ENCODE peak calls at places on chromosome 6, in four cellular contexts. One of them, this sample, is unnamed.

GRCh38 chr6:117919775-117920492 is 12.9 kb downstream of the SLC35F1 start:
- DNase-seq in A549: no peak
- DNase-seq in K562: no peak
- DNase-seq in HepG2: no peak
- DNase-seq in this sample: peak

GRCh38 chr6:108452725-108453195 is 108.0 kb upstream of the FOXO3 start:
- DNase-seq in HepG2: no peak
- DNase-seq in K562: no peak
- DNase-seq in A549: no peak
- DNase-seq in this sample: no peak

GRCh38 chr6:107083921-107084320 is 31.4 kb downstream of the BEND3 start:
- DNase-seq in K562: no peak
- DNase-seq in A549: no peak
- DNase-seq in HepG2: no peak
- DNase-seq in this sample: no peak

GRCh38 chr6:30889138-30889885 is 5.0 kb downstream of the DDR1 start:
- DNase-seq in HepG2: no peak
- DNase-seq in K562: no peak
- DNase-seq in A549: no peak
- DNase-seq in this sample: peak

GRCh38 chr6:133548409-133548808 is 307.3 kb downstream of the EYA4 start:
- DNase-seq in K562: no peak
- DNase-seq in A549: peak
- DNase-seq in HepG2: no peak
- DNase-seq in this sample: no peak

GRCh38 chr6:41040101-41040910 is 1.3 kb upstream of the UNC5CL start:
- DNase-seq in A549: peak
- DNase-seq in HepG2: peak
- DNase-seq in K562: peak
- DNase-seq in this sample: no peak

GRCh38 chr6:36977470-36977941 is 8.5 kb downstream of the MTCH1 start:
- DNase-seq in K562: peak
- DNase-seq in A549: no peak
- DNase-seq in HepG2: no peak
- DNase-seq in this sample: peak

GRCh38 chr6:152943260-152943897 is 39.5 kb downstream of the FBXO5 start:
- DNase-seq in A549: no peak
- DNase-seq in HepG2: no peak
- DNase-seq in K562: no peak
- DNase-seq in this sample: no peak

GRCh38 chr6:41508479-41508878 is 37.7 kb upstream of the FOXP4 start:
- DNase-seq in K562: no peak
- DNase-seq in A549: no peak
- DNase-seq in HepG2: no peak
- DNase-seq in this sample: no peak

GRCh38 chr6:32968770-32969684 is 633 bp downstream of the BRD2 start:
- DNase-seq in A549: peak
- DNase-seq in HepG2: peak
- DNase-seq in K562: peak
- DNase-seq in this sample: peak

GRCh38 chr6:43226192-43226851 is 3.0 kb downstream of the DNPH1 start:
- DNase-seq in HepG2: no peak
- DNase-seq in A549: no peak
- DNase-seq in K562: no peak
- DNase-seq in this sample: no peak

GRCh38 chr6:32460528-32460927 is 20.8 kb downstream of the HLA-DRA start:
- DNase-seq in K562: no peak
- DNase-seq in HepG2: no peak
- DNase-seq in A549: no peak
- DNase-seq in this sample: no peak

GRCh38 chr6:36666726-36667591 is 11.6 kb upstream of the CDKN1A start:
- DNase-seq in K562: peak
- DNase-seq in A549: peak
- DNase-seq in HepG2: peak
- DNase-seq in this sample: peak

GRCh38 chr6:79084693-79085092 is 6.6 kb upstream of the PHIP start:
- DNase-seq in A549: no peak
- DNase-seq in HepG2: peak
- DNase-seq in K562: no peak
- DNase-seq in this sample: no peak

GRCh38 chr6:99993146-99993532 is 884 bp downstream of the MCHR2 start:
- DNase-seq in K562: no peak
- DNase-seq in HepG2: no peak
- DNase-seq in A549: no peak
- DNase-seq in this sample: no peak

GRCh38 chr6:163346529-163346961 is 68.0 kb upstream of the QKI start:
- DNase-seq in A549: no peak
- DNase-seq in K562: no peak
- DNase-seq in HepG2: no peak
- DNase-seq in this sample: no peak

GRCh38 chr6:35105078-35105477 is 36.1 kb downstream of the TCP11 start:
- DNase-seq in A549: no peak
- DNase-seq in HepG2: no peak
- DNase-seq in K562: no peak
- DNase-seq in this sample: no peak

GRCh38 chr6:30810813-30811329 is 66.5 kb upstream of the IER3 start:
- DNase-seq in HepG2: no peak
- DNase-seq in K562: no peak
- DNase-seq in A549: no peak
- DNase-seq in this sample: no peak

GRCh38 chr6:108876929-108877775 is 28.9 kb downstream of the ARMC2 start:
- DNase-seq in HepG2: no peak
- DNase-seq in K562: no peak
- DNase-seq in A549: no peak
- DNase-seq in this sample: no peak

GRCh38 chr6:43095939-43096338 is 19.8 kb downstream of the PTK7 start:
- DNase-seq in A549: no peak
- DNase-seq in K562: no peak
- DNase-seq in HepG2: no peak
- DNase-seq in this sample: no peak

GRCh38 chr6:18565231-18565630 is 178.1 kb downstream of the RNF144B start:
- DNase-seq in K562: no peak
- DNase-seq in HepG2: no peak
- DNase-seq in A549: no peak
- DNase-seq in this sample: no peak

GRCh38 chr6:7621761-7622160 is 31.8 kb downstream of the SNRNP48 start:
- DNase-seq in A549: no peak
- DNase-seq in HepG2: peak
- DNase-seq in K562: no peak
- DNase-seq in this sample: no peak

GRCh38 chr6:119626884-119627619 is 277.5 kb upstream of the MAN1A1 start:
- DNase-seq in HepG2: no peak
- DNase-seq in K562: peak
- DNase-seq in A549: no peak
- DNase-seq in this sample: no peak

GRCh38 chr6:39338406-39338805 is 15.9 kb upstream of the KCNK16 start:
- DNase-seq in K562: no peak
- DNase-seq in HepG2: no peak
- DNase-seq in A549: no peak
- DNase-seq in this sample: no peak

GRCh38 chr6:136114661-136115060 is 135.4 kb downstream of the MTFR2 start:
- DNase-seq in K562: no peak
- DNase-seq in HepG2: no peak
- DNase-seq in A549: no peak
- DNase-seq in this sample: no peak

GRCh38 chr6:161908872-161909271 is 635.0 kb upstream of the AGPAT4 start:
- DNase-seq in A549: no peak
- DNase-seq in K562: no peak
- DNase-seq in HepG2: no peak
- DNase-seq in this sample: no peak

GRCh38 chr6:37396571-37397185 is 36.3 kb upstream of the CMTR1 start:
- DNase-seq in HepG2: no peak
- DNase-seq in K562: no peak
- DNase-seq in A549: no peak
- DNase-seq in this sample: no peak

GRCh38 chr6:109381007-109381746 is 1.1 kb downstream of the CD164 start:
- DNase-seq in HepG2: no peak
- DNase-seq in K562: no peak
- DNase-seq in A549: no peak
- DNase-seq in this sample: no peak

GRCh38 chr6:42783876-42784738 is 2.3 kb downstream of the BICRAL start:
- DNase-seq in A549: no peak
- DNase-seq in HepG2: no peak
- DNase-seq in K562: no peak
- DNase-seq in this sample: no peak

GRCh38 chr6:167341665-167342655 is 17.1 kb downstream of the TTLL2 start:
- DNase-seq in HepG2: peak
- DNase-seq in A549: peak
- DNase-seq in K562: no peak
- DNase-seq in this sample: no peak

GRCh38 chr6:144434308-144434990 is 149.3 kb downstream of the UTRN start:
- DNase-seq in A549: no peak
- DNase-seq in K562: no peak
- DNase-seq in HepG2: no peak
- DNase-seq in this sample: no peak

GRCh38 chr6:7979831-7980230 is 69.2 kb upstream of the TXNDC5 start:
- DNase-seq in HepG2: no peak
- DNase-seq in K562: no peak
- DNase-seq in A549: no peak
- DNase-seq in this sample: no peak

GRCh38 chr6:133778414-133778813 is 110.5 kb upstream of the TCF21 start:
- DNase-seq in A549: peak
- DNase-seq in HepG2: no peak
- DNase-seq in K562: no peak
- DNase-seq in this sample: no peak

GRCh38 chr6:101626264-101626663 is 232.8 kb downstream of the GRIK2 start:
- DNase-seq in K562: no peak
- DNase-seq in HepG2: no peak
- DNase-seq in A549: no peak
- DNase-seq in this sample: no peak

GRCh38 chr6:13005994-13006393 is 289.4 kb downstream of the PHACTR1 start:
- DNase-seq in K562: no peak
- DNase-seq in HepG2: no peak
- DNase-seq in A549: no peak
- DNase-seq in this sample: no peak
- TF ChIP-seq NR3C1 in K562: no peak
- TF ChIP-seq NR3C1 in HepG2: no peak
- TF ChIP-seq NR3C1 in A549: no peak
- TF ChIP-seq NR3C1 in this sample: no peak

GRCh38 chr6:45650527-45651135 is 272.9 kb upstream of the SUPT3H start:
- DNase-seq in K562: no peak
- DNase-seq in A549: peak
- DNase-seq in HepG2: no peak
- DNase-seq in this sample: no peak
- TF ChIP-seq NR3C1 in K562: no peak
- TF ChIP-seq NR3C1 in A549: no peak
- TF ChIP-seq NR3C1 in HepG2: no peak
- TF ChIP-seq NR3C1 in this sample: no peak

GRCh38 chr6:89264296-89264695 is 47.1 kb upstream of the GABRR1 start:
- DNase-seq in A549: no peak
- DNase-seq in K562: no peak
- DNase-seq in HepG2: no peak
- DNase-seq in this sample: no peak
- TF ChIP-seq NR3C1 in A549: no peak
- TF ChIP-seq NR3C1 in K562: no peak
- TF ChIP-seq NR3C1 in HepG2: no peak
- TF ChIP-seq NR3C1 in this sample: no peak

DNA sequence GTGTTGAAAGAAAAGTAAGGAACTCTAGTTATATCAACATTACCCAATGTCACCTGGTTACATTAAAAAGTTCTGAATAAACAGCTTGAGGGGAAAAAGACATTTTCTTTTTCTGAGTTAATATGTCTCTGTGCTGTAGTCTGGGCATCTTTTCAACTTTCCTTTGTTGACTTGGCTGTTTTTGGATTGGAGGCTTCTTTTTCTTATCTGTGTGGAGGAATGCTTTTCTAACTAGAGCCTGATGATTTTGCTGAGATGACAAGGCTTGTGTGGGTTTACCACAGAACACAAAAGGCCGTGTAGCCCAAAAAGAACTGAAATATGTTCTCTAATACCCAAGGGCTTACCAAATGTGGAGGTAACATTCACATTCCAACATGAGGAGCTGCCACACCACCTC is 161.8 kb downstream of the KCNQ5 start:
- DNase-seq in A549: no peak
- DNase-seq in HepG2: no peak
- DNase-seq in K562: no peak
- DNase-seq in this sample: no peak
- TF ChIP-seq NR3C1 in A549: no peak
- TF ChIP-seq NR3C1 in HepG2: no peak
- TF ChIP-seq NR3C1 in K562: no peak
- TF ChIP-seq NR3C1 in this sample: no peak